ENCODE peak calls at places on chromosome 10, in six cellular contexts. S is HTR-8/SVneo, X is H7, Z is Calu3, E is NT2/D1, R is EH. Y is an unnamed sample.

GRCh38 chr10:130301026-130301892 is 165.1 kb downstream of the GLRX3 start:
- DNase-seq in S (no peak), X (no peak), Z (no peak), E (no peak), R (no peak), Y (peak)

GRCh38 chr10:45580371-45580770 is 92.2 kb downstream of the ZFAND4 start:
- DNase-seq in S (no peak), X (no peak), Z (no peak), E (no peak), R (no peak), Y (no peak)

GRCh38 chr10:100993986-100994708 is 5.5 kb upstream of the LZTS2 start:
- DNase-seq in S (no peak), X (peak), Z (no peak), E (no peak), R (peak), Y (peak)

GRCh38 chr10:103124420-103125096 is 68.5 kb downstream of the NT5C2 start:
- DNase-seq in S (no peak), X (no peak), Z (no peak), E (no peak), R (no peak), Y (no peak)

GRCh38 chr10:131660427-131660826 is 240.4 kb upstream of the PPP2R2D start:
- DNase-seq in S (no peak), X (peak), Z (no peak), E (no peak), R (no peak), Y (no peak)

GRCh38 chr10:10432306-10433035 is 585.2 kb upstream of the CELF2 start:
- DNase-seq in S (no peak), X (no peak), Z (no peak), E (no peak), R (no peak), Y (no peak)

GRCh38 chr10:119737827-119738226 is 12.0 kb downstream of the INPP5F start:
- DNase-seq in S (peak), X (no peak), Z (peak), E (peak), R (peak), Y (peak)

GRCh38 chr10:122931088-122931958 is 20.9 kb downstream of the FAM24A start:
- DNase-seq in S (no peak), X (no peak), Z (no peak), E (no peak), R (peak), Y (no peak)

GRCh38 chr10:62185914-62186692 is 82.5 kb downstream of the RTKN2 start:
- DNase-seq in S (no peak), X (peak), Z (no peak), E (no peak), R (no peak), Y (no peak)

GRCh38 chr10:74825033-74825370 is 1.4 kb upstream of the KAT6B start:
- DNase-seq in S (peak), X (no peak), Z (peak), E (no peak), R (peak), Y (peak)

GRCh38 chr10:65017523-65017922 is 1496.3 kb downstream of the REEP3 start:
- DNase-seq in S (no peak), X (no peak), Z (no peak), E (no peak), R (no peak), Y (no peak)

GRCh38 chr10:48639646-48640045 is 34.8 kb upstream of the ARHGAP22 start:
- DNase-seq in S (no peak), X (no peak), Z (no peak), E (no peak), R (no peak), Y (no peak)

GRCh38 chr10:6229290-6229689 is 26.6 kb downstream of the PFKFB3 start:
- DNase-seq in S (no peak), X (peak), Z (no peak), E (no peak), R (no peak), Y (no peak)

GRCh38 chr10:102347236-102347828 is 48.2 kb upstream of the NFKB2 start:
- DNase-seq in S (peak), X (peak), Z (peak), E (peak), R (peak), Y (no peak)

GRCh38 chr10:124119933-124120332 is 26.5 kb upstream of the CHST15 start:
- DNase-seq in S (no peak), X (no peak), Z (no peak), E (no peak), R (no peak), Y (peak)

GRCh38 chr10:32983333-32983909 is 25.4 kb upstream of the ITGB1 start:
- DNase-seq in S (peak), X (no peak), Z (peak), E (no peak), R (peak), Y (no peak)

Y was measured in osteoblast.